ENCODE peak calls at places on chromosomes 7 and 10, in four cellular contexts. One of them, this sample, is unnamed.

GRCh38 chr7:123673752-123674398 is 18.2 kb downstream of the LMOD2 start:
- DNase-seq in WTC11: no peak
- DNase-seq in anterior cingulate cortex: no peak
- DNase-seq in neural crest cell: no peak
- DNase-seq in this sample: no peak

GRCh38 chr10:110434477-110435096 is 63.1 kb upstream of the DUSP5 start:
- DNase-seq in neural crest cell: no peak
- DNase-seq in WTC11: peak
- DNase-seq in anterior cingulate cortex: no peak
- DNase-seq in this sample: no peak

GRCh38 chr10:72642318-72642717 is 16.4 kb upstream of the MICU1 start:
- DNase-seq in WTC11: no peak
- DNase-seq in neural crest cell: no peak
- DNase-seq in anterior cingulate cortex: no peak
- DNase-seq in this sample: no peak

GRCh38 chr7:2248984-2249694 is 7.1 kb downstream of the NUDT1 start:
- DNase-seq in WTC11: no peak
- DNase-seq in neural crest cell: no peak
- DNase-seq in anterior cingulate cortex: no peak
- DNase-seq in this sample: no peak

GRCh38 chr7:52107355-52107754 is 790.7 kb upstream of the COBL start:
- DNase-seq in neural crest cell: no peak
- DNase-seq in anterior cingulate cortex: no peak
- DNase-seq in WTC11: no peak
- DNase-seq in this sample: no peak

GRCh38 chr10:78552261-78552811 is 516.4 kb upstream of the ZMIZ1 start:
- DNase-seq in WTC11: no peak
- DNase-seq in anterior cingulate cortex: no peak
- DNase-seq in neural crest cell: no peak
- DNase-seq in this sample: no peak

GRCh38 chr7:33554576-33554975 is 350.8 kb upstream of the BMPER start:
- DNase-seq in anterior cingulate cortex: no peak
- DNase-seq in WTC11: no peak
- DNase-seq in neural crest cell: no peak
- DNase-seq in this sample: no peak

GRCh38 chr7:1085266-1085665 is 2.6 kb upstream of the GPER1 start:
- DNase-seq in neural crest cell: no peak
- DNase-seq in anterior cingulate cortex: no peak
- DNase-seq in WTC11: no peak
- DNase-seq in this sample: no peak

GRCh38 chr7:130351664-130352015 is 7.0 kb downstream of the CPA5 start:
- DNase-seq in neural crest cell: no peak
- DNase-seq in WTC11: no peak
- DNase-seq in anterior cingulate cortex: no peak
- DNase-seq in this sample: no peak

GRCh38 chr10:48332166-48332870 is 25.8 kb downstream of the MAPK8 start:
- DNase-seq in WTC11: no peak
- DNase-seq in anterior cingulate cortex: no peak
- DNase-seq in neural crest cell: no peak
- DNase-seq in this sample: no peak

GRCh38 chr7:34373940-34374339 is 284.1 kb upstream of the NPSR1 start:
- DNase-seq in neural crest cell: no peak
- DNase-seq in anterior cingulate cortex: no peak
- DNase-seq in WTC11: no peak
- DNase-seq in this sample: no peak

GRCh38 chr10:89393898-89394297 is 1.5 kb downstream of the IFIT1 start:
- DNase-seq in WTC11: no peak
- DNase-seq in anterior cingulate cortex: no peak
- DNase-seq in neural crest cell: no peak
- DNase-seq in this sample: no peak

GRCh38 chr10:102231357-102232318 is 5.5 kb downstream of the ELOVL3 start:
- DNase-seq in WTC11: peak
- DNase-seq in anterior cingulate cortex: no peak
- DNase-seq in neural crest cell: peak
- DNase-seq in this sample: no peak

GRCh38 chr10:112967200-112967599 is 17.2 kb downstream of the TCF7L2 start:
- DNase-seq in WTC11: no peak
- DNase-seq in anterior cingulate cortex: no peak
- DNase-seq in neural crest cell: no peak
- DNase-seq in this sample: no peak

GRCh38 chr10:70674560-70675495 is 2.5 kb downstream of the ADAMTS14 start:
- DNase-seq in WTC11: no peak
- DNase-seq in anterior cingulate cortex: no peak
- DNase-seq in neural crest cell: no peak
- DNase-seq in this sample: no peak

GRCh38 chr10:75956624-75957023 is 525.2 kb downstream of the LRMDA start:
- DNase-seq in anterior cingulate cortex: no peak
- DNase-seq in WTC11: no peak
- DNase-seq in neural crest cell: no peak
- DNase-seq in this sample: no peak

GRCh38 chr10:13715091-13715490 is 128.3 kb downstream of the PRPF18 start:
- DNase-seq in anterior cingulate cortex: no peak
- DNase-seq in WTC11: no peak
- DNase-seq in neural crest cell: no peak
- DNase-seq in this sample: no peak

GRCh38 chr7:97118306-97118917 is 914 bp downstream of the SDHAF3 start:
- DNase-seq in neural crest cell: no peak
- DNase-seq in WTC11: no peak
- DNase-seq in anterior cingulate cortex: no peak
- DNase-seq in this sample: no peak

GRCh38 chr10:1785835-1786234 is 48.5 kb upstream of the ADARB2 start:
- DNase-seq in anterior cingulate cortex: no peak
- DNase-seq in neural crest cell: no peak
- DNase-seq in WTC11: no peak
- DNase-seq in this sample: no peak

GRCh38 chr10:100019824-100020160 is 10.0 kb upstream of the DNMBP start:
- DNase-seq in neural crest cell: no peak
- DNase-seq in WTC11: peak
- DNase-seq in anterior cingulate cortex: no peak
- DNase-seq in this sample: no peak

GRCh38 chr10:61974611-61975010 is 73.1 kb downstream of the ARID5B start:
- DNase-seq in anterior cingulate cortex: no peak
- DNase-seq in neural crest cell: no peak
- DNase-seq in WTC11: no peak
- DNase-seq in this sample: peak

GRCh38 chr7:141074162-141074989 is 512 bp downstream of the TMEM178B start:
- DNase-seq in neural crest cell: peak
- DNase-seq in anterior cingulate cortex: no peak
- DNase-seq in WTC11: peak
- DNase-seq in this sample: no peak

GRCh38 chr7:65238785-65239184 is 134.9 kb upstream of the ZNF92 start:
- DNase-seq in anterior cingulate cortex: no peak
- DNase-seq in neural crest cell: no peak
- DNase-seq in WTC11: no peak
- DNase-seq in this sample: no peak

GRCh38 chr10:58431903-58432302 is 46.7 kb downstream of the TFAM start:
- DNase-seq in anterior cingulate cortex: no peak
- DNase-seq in WTC11: no peak
- DNase-seq in neural crest cell: no peak
- DNase-seq in this sample: no peak

GRCh38 chr7:41732279-41733062 is 29.6 kb upstream of the INHBA start:
- DNase-seq in anterior cingulate cortex: no peak
- DNase-seq in WTC11: no peak
- DNase-seq in neural crest cell: no peak
- DNase-seq in this sample: no peak

GRCh38 chr10:104433611-104434010 is 80.0 kb downstream of the CFAP58 start:
- DNase-seq in neural crest cell: no peak
- DNase-seq in WTC11: no peak
- DNase-seq in anterior cingulate cortex: no peak
- DNase-seq in this sample: no peak

GRCh38 chr7:896346-897075 is 20.2 kb downstream of the GET4 start:
- DNase-seq in neural crest cell: no peak
- DNase-seq in WTC11: no peak
- DNase-seq in anterior cingulate cortex: no peak
- DNase-seq in this sample: no peak

GRCh38 chr10:76209135-76209534 is 777.7 kb downstream of the LRMDA start:
- DNase-seq in neural crest cell: no peak
- DNase-seq in anterior cingulate cortex: no peak
- DNase-seq in WTC11: no peak
- DNase-seq in this sample: no peak

GRCh38 chr10:95864906-95865813 is 42.6 kb upstream of the CC2D2B start:
- DNase-seq in neural crest cell: peak
- DNase-seq in anterior cingulate cortex: no peak
- DNase-seq in WTC11: peak
- DNase-seq in this sample: peak

GRCh38 chr7:47040795-47041194 is 541.1 kb downstream of the TNS3 start:
- DNase-seq in neural crest cell: no peak
- DNase-seq in WTC11: no peak
- DNase-seq in anterior cingulate cortex: no peak
- DNase-seq in this sample: no peak

GRCh38 chr10:127945335-127945734 is 38.4 kb downstream of the PTPRE start:
- DNase-seq in anterior cingulate cortex: no peak
- DNase-seq in neural crest cell: no peak
- DNase-seq in WTC11: no peak
- DNase-seq in this sample: no peak

GRCh38 chr7:64879097-64879730 is 23.9 kb upstream of the ZNF273 start:
- DNase-seq in neural crest cell: no peak
- DNase-seq in WTC11: no peak
- DNase-seq in anterior cingulate cortex: no peak
- DNase-seq in this sample: no peak

GRCh38 chr10:132397671-132398565 is 918 bp downstream of the PWWP2B start:
- DNase-seq in neural crest cell: no peak
- DNase-seq in WTC11: no peak
- DNase-seq in anterior cingulate cortex: no peak
- DNase-seq in this sample: no peak

GRCh38 chr7:84181628-84182027 is 13.0 kb downstream of the SEMA3A start:
- DNase-seq in anterior cingulate cortex: no peak
- DNase-seq in neural crest cell: no peak
- DNase-seq in WTC11: no peak
- DNase-seq in this sample: no peak

GRCh38 chr7:51456471-51457060 is 140.0 kb upstream of the COBL start:
- DNase-seq in anterior cingulate cortex: no peak
- DNase-seq in WTC11: no peak
- DNase-seq in neural crest cell: no peak
- DNase-seq in this sample: no peak

GRCh38 chr10:99345350-99345749 is 16.2 kb downstream of the CNNM1 start:
- DNase-seq in anterior cingulate cortex: no peak
- DNase-seq in WTC11: no peak
- DNase-seq in neural crest cell: no peak
- DNase-seq in this sample: no peak